ENCODE peak calls at places on chromosomes 1 and 21, in seven cellular contexts. A is neural progenitor cell, H is PC-3, W is GM23338, K is MM.1S, X is GM23248, T is HCT116. E is an unnamed sample.

GRCh38 chr21:33268392-33268735 is 2.2 kb downstream of the IL10RB start:
- DNase-seq in T (no peak), A (no peak), K (no peak), W (no peak), H (no peak), X (no peak), E (no peak)

GRCh38 chr1:196515904-196516303 is 92.3 kb downstream of the KCNT2 start:
- DNase-seq in W (peak; percentile 8), X (no peak), H (no peak), A (peak; percentile 3), T (no peak), K (no peak), E (no peak)

GRCh38 chr1:223741861-223742260 is 29.5 kb downstream of the CAPN2 start:
- DNase-seq in W (peak; percentile 66), A (no peak), X (peak; percentile 35), T (no peak), K (no peak), H (no peak), E (no peak)

GRCh38 chr1:39663559-39663958 is 8.3 kb downstream of the NT5C1A start:
- DNase-seq in A (no peak), K (peak; percentile 5), H (no peak), W (peak; percentile 67), X (no peak), T (no peak), E (no peak)

GRCh38 chr1:119275930-119276215 is 92.7 kb upstream of the HAO2 start:
- DNase-seq in X (peak; percentile 33), K (no peak), T (no peak), H (no peak), W (no peak), A (no peak), E (no peak)

GRCh38 chr1:20158358-20159070 is 19.4 kb downstream of the PLA2G2F start:
- DNase-seq in W (no peak), T (no peak), H (peak; percentile 71), X (no peak), A (no peak), K (no peak), E (no peak)

GRCh38 chr1:205365945-205366463 is 9.3 kb upstream of the KLHDC8A start:
- DNase-seq in A (no peak), H (peak; percentile 16), X (peak; percentile 36), W (no peak), T (no peak), K (no peak), E (no peak)

GRCh38 chr1:29686012-29686930 is 449.9 kb downstream of the PTPRU start:
- DNase-seq in T (no peak), K (no peak), H (peak; percentile 32), X (peak; percentile 57), A (no peak), W (no peak), E (no peak)

GRCh38 chr1:202283379-202283844 is 58.3 kb downstream of the UBE2T start:
- DNase-seq in K (peak; percentile 96), W (no peak), T (peak; percentile 27), H (peak; percentile 90), A (no peak), X (peak; percentile 85), E (peak; percentile 57)

GRCh38 chr1:8022395-8023286 is 3.5 kb downstream of the ERRFI1 start:
- DNase-seq in X (no peak), H (no peak), A (no peak), T (no peak), K (no peak), W (no peak), E (no peak)

GRCh38 chr1:34013958-34014737 is 150.3 kb downstream of the HMGB4 start:
- DNase-seq in K (no peak), W (peak; percentile 79), X (peak; percentile 61), H (no peak), T (peak; percentile 28), A (peak; percentile 73), E (peak; percentile 54)

GRCh38 chr1:235047331-235047871 is 81.2 kb downstream of the TOMM20 start:
- DNase-seq in X (no peak), T (no peak), H (no peak), W (no peak), A (no peak), K (no peak), E (no peak)

GRCh38 chr1:227944066-227944930 is 3.4 kb downstream of the WNT9A start:
- DNase-seq in A (no peak), H (no peak), T (no peak), W (no peak), X (no peak), K (no peak), E (peak; percentile 54)

GRCh38 chr1:203128691-203129500 is 1.4 kb downstream of the ADORA1 start:
- DNase-seq in X (no peak), W (no peak), K (no peak), A (no peak), H (no peak), T (no peak), E (peak; percentile 4)

GRCh38 chr1:68232354-68233148 is at the start of gene WLS:
- DNase-seq in A (peak; percentile 93), W (peak; percentile 89), T (peak; percentile 38), H (peak; percentile 66), X (peak; percentile 90), K (peak; percentile 34), E (peak; percentile 91)

GRCh38 chr1:149977345-149977744 is 33.2 kb downstream of the OTUD7B start:
- DNase-seq in H (no peak), T (no peak), X (no peak), W (no peak), K (no peak), A (no peak), E (no peak)

GRCh38 chr1:219805191-219805590 is 123.2 kb downstream of the SLC30A10 start:
- DNase-seq in K (no peak), X (no peak), W (no peak), H (peak; percentile 68), T (no peak), A (no peak), E (no peak)

GRCh38 chr21:38839683-38840286 is 34.1 kb downstream of the ETS2 start:
- DNase-seq in T (peak; percentile 21), X (peak; percentile 92), H (peak; percentile 95), K (no peak), W (no peak), A (no peak), E (no peak)

GRCh38 chr1:192998536-192998935 is 60.6 kb downstream of the UCHL5 start:
- DNase-seq in W (peak; percentile 48), A (no peak), H (peak; percentile 10), X (no peak), K (peak; percentile 24), T (no peak), E (no peak)

GRCh38 chr1:43608789-43609188 is 41.2 kb upstream of the KDM4A start:
- DNase-seq in X (no peak), A (no peak), K (no peak), W (no peak), H (no peak), T (no peak), E (no peak)
- H3K36me3 ChIP-seq in X (no peaks in the 10 kb centered on the region), A (no peaks in the 10 kb centered on the region), K (no peaks in the 10 kb centered on the region), W (peaks cover 13% of the 10 kb centered on the region), H (peaks cover 30% of the 10 kb centered on the region), T (peaks cover 63% of the 10 kb centered on the region), E (no peaks in the 10 kb centered on the region)

GRCh38 chr1:1986451-1987141 is 17.0 kb downstream of the CFAP74 start:
- DNase-seq in A (no peak), K (no peak), T (no peak), W (no peak), H (no peak), X (no peak), E (peak; percentile 1)
- TF ChIP-seq EZH2 in A (no peak), K (no peak), T (no peak), W (no peak), H (no peak), X (no peak), E (no peak)

DNA sequence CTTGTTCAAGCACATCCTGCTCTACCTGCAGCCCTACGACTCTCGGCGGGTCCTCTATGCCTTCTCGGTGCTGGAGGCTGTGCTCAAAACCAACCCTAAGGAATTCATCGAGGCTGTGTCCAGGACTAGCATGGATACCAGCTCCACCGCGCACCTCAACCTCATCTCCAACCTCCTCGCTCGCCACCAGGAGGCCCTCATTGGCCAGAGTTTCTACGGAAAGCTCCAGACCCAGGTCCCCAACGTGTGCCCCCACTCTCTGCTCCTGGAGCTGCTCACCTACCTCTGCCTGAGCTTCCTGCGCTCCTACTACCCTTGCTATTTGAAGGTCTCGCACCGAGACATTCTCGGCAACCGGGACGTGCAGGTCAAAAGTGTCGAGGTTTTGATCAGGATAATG is 74.3 kb upstream of the MORC3 start:
- DNase-seq in X (no peak), T (no peak), K (no peak), W (peak; percentile 31), H (no peak), A (no peak), E (no peak)
- TF ChIP-seq EZH2phosphoT487 in X (no peak), T (no peak), K (no peak), W (no peak), H (no peak), A (no peak), E (no peak)

DNA sequence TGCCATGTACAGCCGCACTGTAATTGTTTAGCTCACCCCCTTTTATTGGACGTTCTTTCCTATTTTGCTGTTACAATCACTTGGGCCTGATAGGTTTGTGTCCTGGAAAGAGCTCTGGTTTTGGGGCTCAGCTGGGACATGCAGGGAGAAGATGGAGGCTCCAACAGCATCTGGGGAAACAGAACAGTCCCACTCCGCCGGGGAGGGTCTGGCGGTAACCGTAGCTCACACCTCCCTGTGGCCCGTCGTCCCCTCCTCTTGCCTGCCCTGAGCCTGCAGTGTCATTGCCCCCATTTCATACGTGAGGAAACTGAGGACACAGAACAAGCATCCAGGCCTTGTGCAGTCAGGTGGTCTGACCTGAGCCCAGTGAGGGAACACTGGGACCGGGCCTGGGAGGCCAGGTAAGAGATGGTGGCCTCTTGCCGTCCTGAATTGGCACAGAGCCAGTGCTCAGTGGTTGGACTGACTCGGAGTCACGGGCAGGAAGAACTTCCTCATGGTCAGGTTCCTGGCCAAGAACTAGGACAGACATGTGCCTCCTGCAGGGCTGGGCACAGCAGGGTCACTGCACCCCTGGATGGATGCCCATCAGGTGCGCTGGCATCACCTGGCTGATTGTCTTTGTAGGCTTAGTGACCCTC is 41.8 kb downstream of the S100B start:
- DNase-seq in K (no peak), H (peak; percentile 11), W (no peak), T (no peak), X (no peak), A (no peak), E (no peak)
- H3K36me3 ChIP-seq in K (no peaks in the 10 kb centered on the region), H (peaks cover 39% of the 10 kb centered on the region), W (no peaks in the 10 kb centered on the region), T (peaks cover 6% of the 10 kb centered on the region), X (peaks cover 14% of the 10 kb centered on the region), A (no peaks in the 10 kb centered on the region), E (no peaks in the 10 kb centered on the region)